ENCODE peak calls at places on chromosomes 12 and 14, in nine cellular contexts. One of them, this sample, is unnamed.

GRCh38 chr14:77862154-77862783 is 62.4 kb downstream of the ADCK1 start:
- DNase-seq in neuronal stem cell: peak
- DNase-seq in caudate nucleus: peak
- DNase-seq in NCI-H1930: peak
- DNase-seq in hippocampal formation: peak
- DNase-seq in HEK293T: peak
- DNase-seq in cardiac fibroblast: peak
- DNase-seq in SHP77 treated with DMSO at 0.1 percent for 48 hours: no peak
- DNase-seq in BJ: no peak
- DNase-seq in this sample: peak

GRCh38 chr14:58942516-58942915 is 246.0 kb upstream of the DAAM1 start:
- DNase-seq in neuronal stem cell: no peak
- DNase-seq in caudate nucleus: no peak
- DNase-seq in NCI-H1930: no peak
- DNase-seq in hippocampal formation: no peak
- DNase-seq in HEK293T: no peak
- DNase-seq in cardiac fibroblast: peak
- DNase-seq in SHP77 treated with DMSO at 0.1 percent for 48 hours: no peak
- DNase-seq in BJ: no peak
- DNase-seq in this sample: peak

GRCh38 chr12:49903700-49904423 is at the start of gene FAIM2:
- DNase-seq in neuronal stem cell: no peak
- DNase-seq in caudate nucleus: peak
- DNase-seq in NCI-H1930: peak
- DNase-seq in hippocampal formation: peak
- DNase-seq in HEK293T: no peak
- DNase-seq in cardiac fibroblast: peak
- DNase-seq in SHP77 treated with DMSO at 0.1 percent for 48 hours: no peak
- DNase-seq in BJ: peak
- DNase-seq in this sample: no peak

GRCh38 chr14:64279719-64280668 is 14.2 kb downstream of the ESR2 start:
- DNase-seq in neuronal stem cell: no peak
- DNase-seq in caudate nucleus: no peak
- DNase-seq in NCI-H1930: no peak
- DNase-seq in hippocampal formation: no peak
- DNase-seq in HEK293T: no peak
- DNase-seq in cardiac fibroblast: no peak
- DNase-seq in SHP77 treated with DMSO at 0.1 percent for 48 hours: no peak
- DNase-seq in BJ: no peak
- DNase-seq in this sample: no peak

GRCh38 chr12:75722714-75723200 is 211.3 kb upstream of the KRR1 start:
- DNase-seq in neuronal stem cell: no peak
- DNase-seq in caudate nucleus: peak
- DNase-seq in NCI-H1930: no peak
- DNase-seq in hippocampal formation: peak
- DNase-seq in HEK293T: no peak
- DNase-seq in cardiac fibroblast: peak
- DNase-seq in SHP77 treated with DMSO at 0.1 percent for 48 hours: peak
- DNase-seq in BJ: peak
- DNase-seq in this sample: peak

GRCh38 chr12:81330480-81330879 is 252.6 kb downstream of the ACSS3 start:
- DNase-seq in neuronal stem cell: no peak
- DNase-seq in caudate nucleus: no peak
- DNase-seq in NCI-H1930: no peak
- DNase-seq in hippocampal formation: peak
- DNase-seq in HEK293T: no peak
- DNase-seq in cardiac fibroblast: no peak
- DNase-seq in SHP77 treated with DMSO at 0.1 percent for 48 hours: no peak
- DNase-seq in BJ: no peak
- DNase-seq in this sample: no peak

GRCh38 chr12:7431993-7432685 is 11.8 kb downstream of the CD163L1 start:
- DNase-seq in neuronal stem cell: no peak
- DNase-seq in caudate nucleus: no peak
- DNase-seq in NCI-H1930: no peak
- DNase-seq in hippocampal formation: no peak
- DNase-seq in HEK293T: no peak
- DNase-seq in cardiac fibroblast: no peak
- DNase-seq in SHP77 treated with DMSO at 0.1 percent for 48 hours: no peak
- DNase-seq in BJ: no peak
- DNase-seq in this sample: no peak

GRCh38 chr12:26338574-26339572 is 143.5 kb downstream of the SSPN start:
- DNase-seq in neuronal stem cell: no peak
- DNase-seq in caudate nucleus: no peak
- DNase-seq in NCI-H1930: no peak
- DNase-seq in hippocampal formation: peak
- DNase-seq in HEK293T: no peak
- DNase-seq in cardiac fibroblast: peak
- DNase-seq in SHP77 treated with DMSO at 0.1 percent for 48 hours: no peak
- DNase-seq in BJ: no peak
- DNase-seq in this sample: peak

GRCh38 chr14:91315844-91316267 is 71.4 kb upstream of the GPR68 start:
- DNase-seq in neuronal stem cell: no peak
- DNase-seq in caudate nucleus: no peak
- DNase-seq in NCI-H1930: no peak
- DNase-seq in hippocampal formation: no peak
- DNase-seq in HEK293T: no peak
- DNase-seq in cardiac fibroblast: no peak
- DNase-seq in SHP77 treated with DMSO at 0.1 percent for 48 hours: no peak
- DNase-seq in BJ: no peak
- DNase-seq in this sample: no peak

GRCh38 chr12:52190860-52191729 is 719 bp downstream of the KRT80 start:
- DNase-seq in neuronal stem cell: no peak
- DNase-seq in caudate nucleus: no peak
- DNase-seq in NCI-H1930: no peak
- DNase-seq in hippocampal formation: no peak
- DNase-seq in HEK293T: no peak
- DNase-seq in cardiac fibroblast: no peak
- DNase-seq in SHP77 treated with DMSO at 0.1 percent for 48 hours: no peak
- DNase-seq in BJ: no peak
- DNase-seq in this sample: no peak

GRCh38 chr14:100542619-100543205 is 44.5 kb downstream of the BEGAIN start:
- DNase-seq in neuronal stem cell: no peak
- DNase-seq in caudate nucleus: no peak
- DNase-seq in NCI-H1930: no peak
- DNase-seq in hippocampal formation: no peak
- DNase-seq in HEK293T: no peak
- DNase-seq in cardiac fibroblast: no peak
- DNase-seq in SHP77 treated with DMSO at 0.1 percent for 48 hours: no peak
- DNase-seq in BJ: no peak
- DNase-seq in this sample: no peak

GRCh38 chr12:45468751-45469615 is 253.1 kb downstream of the ANO6 start:
- DNase-seq in neuronal stem cell: no peak
- DNase-seq in caudate nucleus: no peak
- DNase-seq in NCI-H1930: no peak
- DNase-seq in hippocampal formation: no peak
- DNase-seq in HEK293T: no peak
- DNase-seq in cardiac fibroblast: no peak
- DNase-seq in SHP77 treated with DMSO at 0.1 percent for 48 hours: peak
- DNase-seq in BJ: no peak
- DNase-seq in this sample: no peak

GRCh38 chr12:77104792-77105191 is 39.4 kb upstream of the E2F7 start:
- DNase-seq in neuronal stem cell: no peak
- DNase-seq in caudate nucleus: no peak
- DNase-seq in NCI-H1930: no peak
- DNase-seq in hippocampal formation: no peak
- DNase-seq in HEK293T: no peak
- DNase-seq in cardiac fibroblast: no peak
- DNase-seq in SHP77 treated with DMSO at 0.1 percent for 48 hours: no peak
- DNase-seq in BJ: no peak
- DNase-seq in this sample: peak

GRCh38 chr12:56046027-56046780 is 4.5 kb downstream of the RPS26 start:
- DNase-seq in neuronal stem cell: no peak
- DNase-seq in caudate nucleus: no peak
- DNase-seq in NCI-H1930: no peak
- DNase-seq in hippocampal formation: no peak
- DNase-seq in HEK293T: no peak
- DNase-seq in cardiac fibroblast: no peak
- DNase-seq in SHP77 treated with DMSO at 0.1 percent for 48 hours: no peak
- DNase-seq in BJ: no peak
- DNase-seq in this sample: no peak

GRCh38 chr12:50268482-50268881 is 14.8 kb downstream of the LIMA1 start:
- DNase-seq in neuronal stem cell: no peak
- DNase-seq in caudate nucleus: no peak
- DNase-seq in NCI-H1930: no peak
- DNase-seq in hippocampal formation: no peak
- DNase-seq in HEK293T: no peak
- DNase-seq in cardiac fibroblast: no peak
- DNase-seq in SHP77 treated with DMSO at 0.1 percent for 48 hours: no peak
- DNase-seq in BJ: no peak
- DNase-seq in this sample: no peak

GRCh38 chr12:104718581-104718980 is 239.5 kb downstream of the SLC41A2 start:
- DNase-seq in neuronal stem cell: no peak
- DNase-seq in caudate nucleus: no peak
- DNase-seq in NCI-H1930: no peak
- DNase-seq in hippocampal formation: no peak
- DNase-seq in HEK293T: no peak
- DNase-seq in cardiac fibroblast: peak
- DNase-seq in SHP77 treated with DMSO at 0.1 percent for 48 hours: no peak
- DNase-seq in BJ: no peak
- DNase-seq in this sample: no peak

GRCh38 chr12:99055294-99055693 is 410.2 kb downstream of the APAF1 start:
- DNase-seq in neuronal stem cell: no peak
- DNase-seq in caudate nucleus: no peak
- DNase-seq in NCI-H1930: no peak
- DNase-seq in hippocampal formation: no peak
- DNase-seq in HEK293T: no peak
- DNase-seq in cardiac fibroblast: no peak
- DNase-seq in SHP77 treated with DMSO at 0.1 percent for 48 hours: no peak
- DNase-seq in BJ: no peak
- DNase-seq in this sample: no peak